ENCODE peak calls at places on chromosomes 12 and 14, in six cellular contexts. H is colonic mucosa, W is mesendoderm, C is testis, T is PC-3, Z is heart left ventricle. M is an unnamed sample. For H3K36me3, the result is how much of the 10 kb centered on the place peaks cover.

GRCh38 chr12:5191803-5192538 is 148.3 kb downstream of the KCNA5 start:
- DNase-seq in H (no peak), W (no peak), C (no peak), T (peak), Z (no peak), M (no peak)

GRCh38 chr14:24260026-24260779 is 2.8 kb downstream of the TGM1 start:
- DNase-seq in H (no peak), W (no peak), C (no peak), T (no peak), Z (no peak), M (no peak)

GRCh38 chr14:50544911-50545310 is 12.5 kb upstream of the MAP4K5 start:
- DNase-seq in H (no peak), W (no peak), C (no peak), T (no peak), Z (no peak), M (peak)

GRCh38 chr14:22314183-22314820 is 274.7 kb downstream of the DAD1 start:
- DNase-seq in H (peak), W (peak), C (peak), T (peak), Z (no peak), M (no peak)

GRCh38 chr12:3243376-3244084 is 166.4 kb downstream of the TSPAN9 start:
- DNase-seq in H (no peak), W (no peak), C (no peak), T (no peak), Z (no peak), M (no peak)

GRCh38 chr12:77433799-77434198 is 368.4 kb upstream of the E2F7 start:
- DNase-seq in H (no peak), W (no peak), C (no peak), T (no peak), Z (no peak), M (no peak)

GRCh38 chr14:65696801-65697200 is 284.3 kb downstream of the FUT8 start:
- DNase-seq in H (no peak), W (no peak), C (no peak), T (no peak), Z (no peak), M (no peak)

GRCh38 chr12:126617312-126617711 is 1552.1 kb downstream of the AACS start:
- DNase-seq in H (no peak), W (peak), C (peak), T (peak), Z (no peak), M (no peak)

GRCh38 chr12:127005406-127005805 is 1261.6 kb upstream of the TMEM132C start:
- DNase-seq in H (no peak), W (no peak), C (no peak), T (no peak), Z (no peak), M (no peak)

GRCh38 chr14:68027276-68027675 is 207.7 kb downstream of the RAD51B start:
- DNase-seq in H (no peak), W (no peak), C (no peak), T (peak), Z (no peak), M (no peak)

GRCh38 chr14:71071042-71071441 is 163.8 kb downstream of the PCNX1 start:
- DNase-seq in H (no peak), W (no peak), C (no peak), T (no peak), Z (no peak), M (no peak)
- H3K36me3 ChIP-seq in H (under half), W (under half), C (under half), T (under half), Z (half or more), M (under half)

GRCh38 chr12:19515179-19515578 is 75.9 kb downstream of the AEBP2 start:
- DNase-seq in H (no peak), W (peak), C (no peak), T (no peak), Z (no peak), M (no peak)
- H3K36me3 ChIP-seq in H (under half), W (under half), C (under half), T (under half), Z (half or more), M (under half)

DNA sequence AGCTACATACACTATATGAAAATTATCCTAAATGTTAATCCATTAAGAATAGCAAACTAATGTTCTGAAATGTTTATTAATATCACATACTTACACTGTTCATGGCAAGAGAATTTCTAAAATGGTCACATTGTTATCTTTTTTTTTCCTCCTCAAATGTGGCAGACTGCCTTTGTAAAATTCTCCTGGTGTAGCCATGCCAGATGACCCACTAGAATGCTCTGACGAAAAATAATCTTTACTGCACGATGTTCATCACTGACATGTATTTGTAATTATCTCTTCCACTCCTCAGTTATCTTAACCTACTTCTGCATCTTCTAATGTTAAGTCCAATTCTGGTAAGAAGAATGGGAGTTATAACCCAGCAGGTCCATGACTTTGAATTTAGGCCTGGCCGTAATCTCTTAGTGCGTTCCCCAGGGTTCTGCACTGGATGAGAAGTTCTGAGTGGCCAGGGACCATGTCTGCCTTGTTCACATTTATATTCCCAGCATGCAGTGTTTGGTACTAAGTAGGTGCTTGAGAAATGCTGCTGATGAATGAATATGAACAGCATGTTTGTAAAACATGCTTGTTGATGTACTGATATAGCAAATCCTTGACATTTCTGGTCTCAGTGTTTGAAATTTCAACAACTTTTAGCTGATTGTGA is 46.7 kb downstream of the NOPCHAP1 start:
- DNase-seq in H (no peak), W (no peak), C (no peak), T (no peak), Z (no peak), M (no peak)
- H3K36me3 ChIP-seq in H (under half), W (under half), C (under half), T (under half), Z (under half), M (under half)

GRCh38 chr12:124334976-124335375 is 40.1 kb downstream of the RFLNA start:
- DNase-seq in H (no peak), W (no peak), C (no peak), T (no peak), Z (no peak), M (no peak)
- H3K36me3 ChIP-seq in H (under half), W (under half), C (under half), T (half or more), Z (half or more), M (under half)

GRCh38 chr12:55797550-55797949 is 20.0 kb downstream of the SARNP start:
- DNase-seq in H (no peak), W (no peak), C (no peak), T (no peak), Z (no peak), M (no peak)

GRCh38 chr12:55797068-55797467 is 20.5 kb downstream of the SARNP start:
- DNase-seq in H (no peak), W (peak), C (peak), T (peak), Z (peak), M (no peak)

GRCh38 chr12:55795950-55796349 is 21.6 kb downstream of the SARNP start:
- DNase-seq in H (no peak), W (no peak), C (no peak), T (no peak), Z (no peak), M (no peak)
- H3K36me3 ChIP-seq in H (under half), W (under half), C (under half), T (half or more), Z (half or more), M (under half)